ENCODE peak calls at places on chromosomes 7 and 10, in six cellular contexts. J is fibroblast of villous mesenchyme, O is SJCRH30, C is lower leg skin, W is DMS79, L is GM23248. T is an unnamed sample.

GRCh38 chr7:1152492-1152891 is 7.5 kb downstream of the ZFAND2A start:
- DNase-seq in C (no peak), J (no peak), W (no peak), O (no peak), L (no peak), T (no peak)

GRCh38 chr7:28410628-28411578 is 1.4 kb upstream of the CREB5 start:
- DNase-seq in C (no peak), J (peak), W (no peak), O (peak), L (peak), T (peak)

GRCh38 chr7:36198854-36199266 is 45.8 kb downstream of the EEPD1 start:
- DNase-seq in L (no peak), C (no peak), W (no peak), J (peak), O (no peak), T (no peak)

GRCh38 chr10:102419561-102420442 is 834 bp upstream of the FBXL15 start:
- DNase-seq in W (peak), C (no peak), J (no peak), O (peak), L (peak), T (no peak)

GRCh38 chr7:152544971-152545619 is 109.3 kb upstream of the KMT2C start:
- DNase-seq in W (no peak), J (no peak), L (no peak), O (no peak), C (no peak), T (no peak)

GRCh38 chr10:69847883-69848282 is 46.2 kb downstream of the COL13A1 start:
- DNase-seq in O (no peak), J (peak), L (peak), C (no peak), W (no peak), T (no peak)

GRCh38 chr10:88042162-88043100 is 179.0 kb downstream of the PTEN start:
- DNase-seq in O (peak), J (peak), L (peak), W (peak), C (peak), T (peak)

GRCh38 chr10:117926491-117926890 is 120.2 kb downstream of the RAB11FIP2 start:
- DNase-seq in J (peak), O (no peak), C (no peak), L (no peak), W (no peak), T (peak)

GRCh38 chr7:130210181-130210935 is 2.7 kb downstream of the SSMEM1 start:
- DNase-seq in O (no peak), C (no peak), L (peak), W (no peak), J (peak), T (no peak)